ENCODE peak calls at places on chromosomes 2 and 18, in four cellular contexts. Q is AG09319, J is activated B cell treated with CpG ODN at 0.5 μM for 24 hours, V is PC-9. O is an unnamed sample.
A peak's percentile ranks its signal among the peaks of the same experiment; 100 is the strongest.

GRCh38 chr2:138496096-138496651 is 5.4 kb upstream of the SPOPL start:
- DNase-seq in Q (no peak), J (no peak), V (no peak), O (no peak)

GRCh38 chr2:203594541-203594940 is 59.4 kb upstream of the RAPH1 start:
- DNase-seq in Q (no peak), J (no peak), V (no peak), O (no peak)

GRCh38 chr2:188369365-188369764 is 77.7 kb downstream of the GULP1 start:
- DNase-seq in Q (no peak), J (no peak), V (no peak), O (no peak)

GRCh38 chr18:13613591-13614317 is 112.6 kb downstream of the FAM210A start:
- DNase-seq in Q (no peak), J (no peak), V (no peak), O (no peak)

GRCh38 chr2:234292205-234292954 is 204.5 kb downstream of the ARL4C start:
- DNase-seq in Q (no peak), J (no peak), V (no peak), O (no peak)

GRCh38 chr18:54798186-54798585 is 30.1 kb upstream of the RAB27B start:
- DNase-seq in Q (no peak), J (no peak), V (no peak), O (no peak)

GRCh38 chr2:144518744-144519596 is 949 bp downstream of the ZEB2 start:
- DNase-seq in Q (no peak), J (no peak), V (no peak), O (no peak)

GRCh38 chr2:234770715-234771141 is 181.1 kb upstream of the SH3BP4 start:
- DNase-seq in Q (no peak), J (no peak), V (no peak), O (no peak)

GRCh38 chr2:14861201-14861600 is 228.7 kb downstream of the LRATD1 start:
- DNase-seq in Q (no peak), J (no peak), V (no peak), O (no peak)

GRCh38 chr2:165312999-165313398 is 73.8 kb downstream of the SCN2A start:
- DNase-seq in Q (no peak), J (no peak), V (no peak), O (no peak)

GRCh38 chr2:238724728-238725127 is 123.2 kb upstream of the TWIST2 start:
- DNase-seq in Q (no peak), J (no peak), V (no peak), O (no peak)

GRCh38 chr2:235270951-235271350 is 222.9 kb upstream of the AGAP1 start:
- DNase-seq in Q (no peak), J (no peak), V (peak; percentile 42), O (no peak)

GRCh38 chr2:95526360-95527341 is 42.1 kb upstream of the TRIM43B start:
- DNase-seq in Q (peak; percentile 44), J (peak; percentile 50), V (peak; percentile 81), O (no peak)

GRCh38 chr2:6940820-6941219 is 23.6 kb downstream of the RNF144A start:
- DNase-seq in Q (no peak), J (no peak), V (no peak), O (no peak)

GRCh38 chr2:197992482-197993133 is 188.2 kb downstream of the PLCL1 start:
- DNase-seq in Q (no peak), J (no peak), V (no peak), O (no peak)

GRCh38 chr2:53356291-53356905 is 411.2 kb upstream of the CHAC2 start:
- DNase-seq in Q (no peak), J (no peak), V (no peak), O (no peak)

GRCh38 chr2:190864375-190864774 is 16.2 kb upstream of the GLS start:
- DNase-seq in Q (no peak), J (no peak), V (no peak), O (no peak)

GRCh38 chr2:232633413-232634318 is at the start of gene EFHD1:
- DNase-seq in Q (no peak), J (peak; percentile 50), V (peak; percentile 84), O (peak; percentile 56)

GRCh38 chr2:188966079-188966571 is 8.0 kb upstream of the COL3A1 start:
- DNase-seq in Q (no peak), J (no peak), V (no peak), O (no peak)

GRCh38 chr2:223285505-223286265 is 233.7 kb downstream of the KCNE4 start:
- DNase-seq in Q (no peak), J (no peak), V (no peak), O (no peak)

GRCh38 chr2:171966268-171966667 is 33.5 kb upstream of the METAP1D start:
- DNase-seq in Q (no peak), J (no peak), V (no peak), O (no peak)

GRCh38 chr2:164028764-164029534 is 293.1 kb upstream of the FIGN start:
- DNase-seq in Q (no peak), J (no peak), V (no peak), O (no peak)

GRCh38 chr2:119476301-119477117 is 44.9 kb downstream of the TMEM37 start:
- DNase-seq in Q (peak; percentile 2), J (peak; percentile 37), V (peak; percentile 61), O (peak; percentile 49)

GRCh38 chr2:33108483-33109443 is 162.0 kb downstream of the LTBP1 start:
- DNase-seq in Q (no peak), J (no peak), V (no peak), O (no peak)

GRCh38 chr18:39523281-39523680 is 1957.7 kb upstream of the CELF4 start:
- DNase-seq in Q (no peak), J (no peak), V (peak; percentile 57), O (no peak)

GRCh38 chr18:76460482-76460881 is 34.6 kb downstream of the ZNF516 start:
- DNase-seq in Q (no peak), J (no peak), V (no peak), O (no peak)

GRCh38 chr18:76458522-76459311 is 36.3 kb downstream of the ZNF516 start:
- DNase-seq in Q (no peak), J (no peak), V (no peak), O (no peak)

GRCh38 chr18:76459312-76459686 is 35.7 kb downstream of the ZNF516 start:
- DNase-seq in Q (no peak), J (no peak), V (no peak), O (no peak)

GRCh38 chr18:76461148-76461547 is 33.9 kb downstream of the ZNF516 start:
- DNase-seq in Q (no peak), J (no peak), V (no peak), O (no peak)

DNA sequence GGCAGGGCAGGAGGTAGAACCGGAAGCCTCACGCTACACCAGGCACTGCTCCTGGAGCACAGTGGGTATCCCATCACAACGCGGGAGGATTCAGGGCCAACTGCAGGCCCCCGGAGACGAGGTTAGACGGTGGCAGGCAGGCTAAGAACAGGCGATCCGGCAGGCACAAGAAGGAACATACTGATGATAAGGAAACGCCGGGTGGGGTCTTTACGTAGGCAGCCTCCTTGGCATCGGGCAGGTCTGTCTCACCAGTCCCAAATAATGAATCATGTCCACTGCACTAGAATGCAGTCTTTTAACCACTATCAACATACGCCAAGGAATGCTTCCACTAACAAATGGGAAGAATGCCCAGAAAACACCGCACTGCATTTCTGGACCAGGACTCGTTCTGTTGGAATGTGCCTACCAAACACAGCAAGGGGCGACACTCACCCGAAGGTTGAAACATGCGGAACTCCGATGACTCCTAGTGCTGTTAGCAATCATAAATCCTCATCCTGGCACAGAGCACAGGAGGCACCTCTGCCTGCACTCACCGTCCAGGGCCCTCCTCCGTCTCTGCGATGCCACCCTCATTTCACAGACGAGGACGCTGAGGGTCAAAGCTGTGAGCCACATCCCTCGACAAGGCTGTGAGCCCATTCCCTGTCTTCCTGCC is 35.2 kb downstream of the ZNF516 start:
- DNase-seq in Q (peak; percentile 97), J (no peak), V (peak; percentile 78), O (no peak)
- TF ChIP-seq CTCF in Q (peak; percentile 19), J (no peak), V (no peak), O (no peak)

DNA sequence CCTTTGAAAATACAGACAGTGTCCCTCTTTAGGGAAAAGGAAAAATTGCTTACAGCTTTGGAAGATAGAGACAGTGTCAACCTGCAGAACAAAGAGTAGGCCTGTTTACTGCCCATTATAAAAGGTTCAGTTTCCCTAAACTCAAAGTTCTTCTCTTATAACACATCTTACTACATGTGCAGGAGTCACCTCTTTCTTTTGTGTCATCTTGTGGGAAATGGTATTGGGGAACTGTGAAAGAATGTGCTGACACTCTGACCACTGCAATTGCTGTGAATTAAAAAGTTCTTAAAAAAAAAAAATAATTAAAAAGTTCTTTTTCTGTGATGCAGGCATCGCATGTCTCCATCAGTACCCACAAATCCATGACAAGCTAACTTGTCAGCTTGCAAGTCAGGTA is 2.9 kb upstream of the ITGB6 start:
- DNase-seq in Q (no peak), J (no peak), V (no peak), O (no peak)
- TF ChIP-seq CTCF in Q (no peak), J (no peak), V (no peak), O (no peak)

GRCh38 chr2:148939271-148939670 is 64.2 kb downstream of the KIF5C start:
- DNase-seq in Q (no peak), J (no peak), V (no peak), O (no peak)

GRCh38 chr2:148932536-148932935 is 57.5 kb downstream of the KIF5C start:
- DNase-seq in Q (no peak), J (no peak), V (no peak), O (no peak)

GRCh38 chr2:148935791-148936190 is 60.8 kb downstream of the KIF5C start:
- DNase-seq in Q (no peak), J (no peak), V (peak; percentile 11), O (no peak)

GRCh38 chr2:148933456-148933855 is 58.4 kb downstream of the KIF5C start:
- DNase-seq in Q (no peak), J (no peak), V (no peak), O (no peak)

GRCh38 chr2:148936857-148937450 is 61.9 kb downstream of the KIF5C start:
- DNase-seq in Q (no peak), J (no peak), V (no peak), O (no peak)
- TF ChIP-seq CTCF in Q (no peak), J (no peak), V (peak; percentile 13), O (no peak)

DNA sequence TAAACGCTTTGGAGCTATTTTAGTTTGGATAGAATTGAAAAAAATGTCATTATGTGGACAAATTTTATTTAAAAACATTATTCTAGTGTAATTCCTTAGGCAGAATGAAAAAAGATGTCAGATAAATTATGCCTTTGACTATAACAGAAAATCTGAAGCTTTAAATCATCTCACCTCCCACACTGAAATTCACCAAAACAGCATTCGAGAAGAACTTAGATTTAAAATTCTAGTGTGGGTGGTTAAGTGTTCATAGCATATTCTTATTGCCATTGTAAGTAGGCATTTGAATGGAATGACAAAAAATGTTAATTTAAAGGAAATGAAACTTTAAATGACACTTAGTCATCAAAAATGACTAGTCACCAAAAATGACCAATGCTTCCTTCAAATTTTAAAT is 7.1 kb upstream of the ZNF407 start:
- DNase-seq in Q (no peak), J (no peak), V (no peak), O (no peak)
- TF ChIP-seq CTCF in Q (no peak), J (no peak), V (no peak), O (no peak)

GRCh38 chr2:10909996-10910341 is 1.8 kb upstream of the KCNF1 start:
- DNase-seq in Q (no peak), J (no peak), V (no peak), O (no peak)
- TF ChIP-seq CTCF in Q (no peak), J (no peak), V (peak; percentile 49), O (peak; percentile 35)

O was measured in progenitor cell of endocrine pancreas.